ENCODE peak calls at places on chromosomes 12 and 14, in seven cellular contexts. One of them, this sample, is unnamed.

GRCh38 chr14:70536830-70537229 is 2.0 kb upstream of the ADAM20 start:
- DNase-seq in CD8-positive, alpha-beta memory T cell: no peak
- DNase-seq in lower lobe of right lung: no peak
- DNase-seq in uterus: no peak
- DNase-seq in heart left ventricle: no peak
- DNase-seq in Panc1: no peak
- DNase-seq in thoracic aorta: no peak
- DNase-seq in this sample: no peak

GRCh38 chr12:68180792-68181744 is 21.5 kb upstream of the IFNG start:
- DNase-seq in CD8-positive, alpha-beta memory T cell: peak; percentile 58
- DNase-seq in lower lobe of right lung: no peak
- DNase-seq in uterus: no peak
- DNase-seq in heart left ventricle: no peak
- DNase-seq in Panc1: no peak
- DNase-seq in thoracic aorta: no peak
- DNase-seq in this sample: no peak

GRCh38 chr12:114625294-114625851 is 58.6 kb downstream of the TBX3 start:
- DNase-seq in CD8-positive, alpha-beta memory T cell: no peak
- DNase-seq in lower lobe of right lung: no peak
- DNase-seq in uterus: no peak
- DNase-seq in heart left ventricle: no peak
- DNase-seq in Panc1: peak; percentile 15
- DNase-seq in thoracic aorta: no peak
- DNase-seq in this sample: peak; percentile 82

GRCh38 chr14:62209287-62209899 is 447.2 kb downstream of the SNAPC1 start:
- DNase-seq in CD8-positive, alpha-beta memory T cell: no peak
- DNase-seq in lower lobe of right lung: no peak
- DNase-seq in uterus: no peak
- DNase-seq in heart left ventricle: no peak
- DNase-seq in Panc1: no peak
- DNase-seq in thoracic aorta: no peak
- DNase-seq in this sample: no peak

GRCh38 chr14:86838363-86838762 is 1154.6 kb downstream of the GALC start:
- DNase-seq in CD8-positive, alpha-beta memory T cell: no peak
- DNase-seq in lower lobe of right lung: no peak
- DNase-seq in uterus: no peak
- DNase-seq in heart left ventricle: no peak
- DNase-seq in Panc1: no peak
- DNase-seq in thoracic aorta: no peak
- DNase-seq in this sample: no peak

GRCh38 chr14:49405291-49405690 is 180.9 kb downstream of the RPS29 start:
- DNase-seq in CD8-positive, alpha-beta memory T cell: no peak
- DNase-seq in lower lobe of right lung: no peak
- DNase-seq in uterus: no peak
- DNase-seq in heart left ventricle: no peak
- DNase-seq in Panc1: no peak
- DNase-seq in thoracic aorta: no peak
- DNase-seq in this sample: no peak

GRCh38 chr14:22561661-22562579 is 27.1 kb downstream of the DAD1 start:
- DNase-seq in CD8-positive, alpha-beta memory T cell: peak; percentile 91
- DNase-seq in lower lobe of right lung: peak; percentile 71
- DNase-seq in uterus: no peak
- DNase-seq in heart left ventricle: no peak
- DNase-seq in Panc1: no peak
- DNase-seq in thoracic aorta: no peak
- DNase-seq in this sample: no peak

GRCh38 chr14:91373591-91374245 is 43.9 kb downstream of the CCDC88C start:
- DNase-seq in CD8-positive, alpha-beta memory T cell: peak; percentile 68
- DNase-seq in lower lobe of right lung: no peak
- DNase-seq in uterus: no peak
- DNase-seq in heart left ventricle: peak; percentile 53
- DNase-seq in Panc1: no peak
- DNase-seq in thoracic aorta: no peak
- DNase-seq in this sample: peak; percentile 59

GRCh38 chr12:110794623-110795280 is 52.0 kb upstream of the CCDC63 start:
- DNase-seq in CD8-positive, alpha-beta memory T cell: no peak
- DNase-seq in lower lobe of right lung: no peak
- DNase-seq in uterus: peak; percentile 35
- DNase-seq in heart left ventricle: peak; percentile 83
- DNase-seq in Panc1: no peak
- DNase-seq in thoracic aorta: no peak
- DNase-seq in this sample: no peak

GRCh38 chr12:110112335-110112660 is 11.9 kb upstream of the IFT81 start:
- DNase-seq in CD8-positive, alpha-beta memory T cell: no peak
- DNase-seq in lower lobe of right lung: no peak
- DNase-seq in uterus: no peak
- DNase-seq in heart left ventricle: no peak
- DNase-seq in Panc1: no peak
- DNase-seq in thoracic aorta: no peak
- DNase-seq in this sample: no peak

GRCh38 chr14:76977793-76978730 is 50.4 kb downstream of the IRF2BPL start:
- DNase-seq in CD8-positive, alpha-beta memory T cell: peak; percentile 84
- DNase-seq in lower lobe of right lung: peak; percentile 88
- DNase-seq in uterus: peak; percentile 79
- DNase-seq in heart left ventricle: peak; percentile 82
- DNase-seq in Panc1: no peak
- DNase-seq in thoracic aorta: no peak
- DNase-seq in this sample: no peak

GRCh38 chr12:115338566-115339294 is 654.8 kb upstream of the TBX3 start:
- DNase-seq in CD8-positive, alpha-beta memory T cell: no peak
- DNase-seq in lower lobe of right lung: no peak
- DNase-seq in uterus: no peak
- DNase-seq in heart left ventricle: no peak
- DNase-seq in Panc1: no peak
- DNase-seq in thoracic aorta: no peak
- DNase-seq in this sample: no peak

GRCh38 chr12:116202433-116202832 is 75.1 kb downstream of the MED13L start:
- DNase-seq in CD8-positive, alpha-beta memory T cell: no peak
- DNase-seq in lower lobe of right lung: no peak
- DNase-seq in uterus: no peak
- DNase-seq in heart left ventricle: no peak
- DNase-seq in Panc1: no peak
- DNase-seq in thoracic aorta: no peak
- DNase-seq in this sample: no peak

GRCh38 chr12:110345176-110345651 is 58.3 kb downstream of the ANAPC7 start:
- DNase-seq in CD8-positive, alpha-beta memory T cell: no peak
- DNase-seq in lower lobe of right lung: peak; percentile 57
- DNase-seq in uterus: no peak
- DNase-seq in heart left ventricle: no peak
- DNase-seq in Panc1: no peak
- DNase-seq in thoracic aorta: no peak
- DNase-seq in this sample: no peak

GRCh38 chr14:68397371-68397779 is 395.5 kb downstream of the ZFP36L1 start:
- DNase-seq in CD8-positive, alpha-beta memory T cell: no peak
- DNase-seq in lower lobe of right lung: peak; percentile 89
- DNase-seq in uterus: no peak
- DNase-seq in heart left ventricle: peak; percentile 83
- DNase-seq in Panc1: no peak
- DNase-seq in thoracic aorta: no peak
- DNase-seq in this sample: no peak

GRCh38 chr14:64247186-64247585 is 47.0 kb downstream of the ESR2 start:
- DNase-seq in CD8-positive, alpha-beta memory T cell: no peak
- DNase-seq in lower lobe of right lung: no peak
- DNase-seq in uterus: no peak
- DNase-seq in heart left ventricle: no peak
- DNase-seq in Panc1: no peak
- DNase-seq in thoracic aorta: no peak
- DNase-seq in this sample: no peak

GRCh38 chr12:93266-94005 is 26.9 kb downstream of the IQSEC3 start:
- DNase-seq in CD8-positive, alpha-beta memory T cell: no peak
- DNase-seq in lower lobe of right lung: no peak
- DNase-seq in uterus: no peak
- DNase-seq in heart left ventricle: no peak
- DNase-seq in Panc1: no peak
- DNase-seq in thoracic aorta: no peak
- DNase-seq in this sample: no peak

GRCh38 chr14:92609955-92610354 is 96.4 kb downstream of the RIN3 start:
- DNase-seq in CD8-positive, alpha-beta memory T cell: no peak
- DNase-seq in lower lobe of right lung: no peak
- DNase-seq in uterus: no peak
- DNase-seq in heart left ventricle: no peak
- DNase-seq in Panc1: no peak
- DNase-seq in thoracic aorta: no peak
- DNase-seq in this sample: no peak

GRCh38 chr12:6839482-6840201 is 1.1 kb upstream of the GNB3 start:
- DNase-seq in CD8-positive, alpha-beta memory T cell: no peak
- DNase-seq in lower lobe of right lung: no peak
- DNase-seq in uterus: no peak
- DNase-seq in heart left ventricle: no peak
- DNase-seq in Panc1: no peak
- DNase-seq in thoracic aorta: no peak
- DNase-seq in this sample: no peak

GRCh38 chr14:53035796-53036195 is 84.9 kb upstream of the FERMT2 start:
- DNase-seq in CD8-positive, alpha-beta memory T cell: no peak
- DNase-seq in lower lobe of right lung: no peak
- DNase-seq in uterus: no peak
- DNase-seq in heart left ventricle: no peak
- DNase-seq in Panc1: no peak
- DNase-seq in thoracic aorta: no peak
- DNase-seq in this sample: no peak

GRCh38 chr14:20019257-20019865 is at the start of gene OR4K14:
- DNase-seq in CD8-positive, alpha-beta memory T cell: no peak
- DNase-seq in lower lobe of right lung: no peak
- DNase-seq in uterus: no peak
- DNase-seq in heart left ventricle: no peak
- DNase-seq in Panc1: no peak
- DNase-seq in thoracic aorta: no peak
- DNase-seq in this sample: no peak
- H3K9me3 ChIP-seq in CD8-positive, alpha-beta memory T cell: no peaks in the 10 kb centered on the region
- H3K9me3 ChIP-seq in lower lobe of right lung: no peaks in the 10 kb centered on the region
- H3K9me3 ChIP-seq in uterus: no peaks in the 10 kb centered on the region
- H3K9me3 ChIP-seq in heart left ventricle: no peaks in the 10 kb centered on the region
- H3K9me3 ChIP-seq in Panc1: no peaks in the 10 kb centered on the region
- H3K9me3 ChIP-seq in thoracic aorta: no peaks in the 10 kb centered on the region
- H3K9me3 ChIP-seq in this sample: no peaks in the 10 kb centered on the region

GRCh38 chr12:29503283-29503682 is 5.8 kb upstream of the OVCH1 start:
- DNase-seq in CD8-positive, alpha-beta memory T cell: no peak
- DNase-seq in lower lobe of right lung: no peak
- DNase-seq in uterus: no peak
- DNase-seq in heart left ventricle: no peak
- DNase-seq in Panc1: no peak
- DNase-seq in thoracic aorta: no peak
- DNase-seq in this sample: no peak

GRCh38 chr12:29505078-29505477 is 7.6 kb upstream of the OVCH1 start:
- DNase-seq in CD8-positive, alpha-beta memory T cell: no peak
- DNase-seq in lower lobe of right lung: no peak
- DNase-seq in uterus: no peak
- DNase-seq in heart left ventricle: no peak
- DNase-seq in Panc1: no peak
- DNase-seq in thoracic aorta: no peak
- DNase-seq in this sample: no peak

GRCh38 chr12:29497588-29497987 is at the start of gene OVCH1:
- DNase-seq in CD8-positive, alpha-beta memory T cell: no peak
- DNase-seq in lower lobe of right lung: no peak
- DNase-seq in uterus: no peak
- DNase-seq in heart left ventricle: peak; percentile 65
- DNase-seq in Panc1: no peak
- DNase-seq in thoracic aorta: no peak
- DNase-seq in this sample: no peak

DNA sequence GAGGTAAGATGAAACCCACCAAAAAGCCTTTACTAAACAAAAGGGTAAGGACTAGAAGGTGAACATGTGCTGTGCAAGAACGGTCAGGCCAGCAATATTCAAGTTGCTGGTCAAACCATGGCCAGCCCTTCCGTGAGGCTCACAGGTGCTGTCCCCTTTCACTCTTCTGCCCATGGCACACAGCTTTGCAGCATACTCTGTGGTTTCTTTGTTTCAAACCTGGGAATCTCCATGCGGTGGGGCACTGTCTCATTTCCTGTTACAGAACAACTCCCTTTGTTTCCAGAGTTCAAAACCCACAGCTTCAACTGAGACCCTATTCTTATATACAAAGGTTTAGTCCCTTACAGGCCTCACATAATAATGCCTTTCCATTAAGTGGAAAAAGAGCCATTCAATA is 1.7 kb upstream of the OVCH1 start:
- DNase-seq in CD8-positive, alpha-beta memory T cell: no peak
- DNase-seq in lower lobe of right lung: no peak
- DNase-seq in uterus: no peak
- DNase-seq in heart left ventricle: no peak
- DNase-seq in Panc1: no peak
- DNase-seq in thoracic aorta: no peak
- DNase-seq in this sample: no peak
- H3K4me1 ChIP-seq in CD8-positive, alpha-beta memory T cell: no peaks in the 10 kb centered on the region
- H3K4me1 ChIP-seq in lower lobe of right lung: no peaks in the 10 kb centered on the region
- H3K4me1 ChIP-seq in uterus: no peaks in the 10 kb centered on the region
- H3K4me1 ChIP-seq in heart left ventricle: no peaks in the 10 kb centered on the region
- H3K4me1 ChIP-seq in Panc1: no peaks in the 10 kb centered on the region
- H3K4me1 ChIP-seq in thoracic aorta: no peaks in the 10 kb centered on the region
- H3K4me1 ChIP-seq in this sample: no peaks in the 10 kb centered on the region

DNA sequence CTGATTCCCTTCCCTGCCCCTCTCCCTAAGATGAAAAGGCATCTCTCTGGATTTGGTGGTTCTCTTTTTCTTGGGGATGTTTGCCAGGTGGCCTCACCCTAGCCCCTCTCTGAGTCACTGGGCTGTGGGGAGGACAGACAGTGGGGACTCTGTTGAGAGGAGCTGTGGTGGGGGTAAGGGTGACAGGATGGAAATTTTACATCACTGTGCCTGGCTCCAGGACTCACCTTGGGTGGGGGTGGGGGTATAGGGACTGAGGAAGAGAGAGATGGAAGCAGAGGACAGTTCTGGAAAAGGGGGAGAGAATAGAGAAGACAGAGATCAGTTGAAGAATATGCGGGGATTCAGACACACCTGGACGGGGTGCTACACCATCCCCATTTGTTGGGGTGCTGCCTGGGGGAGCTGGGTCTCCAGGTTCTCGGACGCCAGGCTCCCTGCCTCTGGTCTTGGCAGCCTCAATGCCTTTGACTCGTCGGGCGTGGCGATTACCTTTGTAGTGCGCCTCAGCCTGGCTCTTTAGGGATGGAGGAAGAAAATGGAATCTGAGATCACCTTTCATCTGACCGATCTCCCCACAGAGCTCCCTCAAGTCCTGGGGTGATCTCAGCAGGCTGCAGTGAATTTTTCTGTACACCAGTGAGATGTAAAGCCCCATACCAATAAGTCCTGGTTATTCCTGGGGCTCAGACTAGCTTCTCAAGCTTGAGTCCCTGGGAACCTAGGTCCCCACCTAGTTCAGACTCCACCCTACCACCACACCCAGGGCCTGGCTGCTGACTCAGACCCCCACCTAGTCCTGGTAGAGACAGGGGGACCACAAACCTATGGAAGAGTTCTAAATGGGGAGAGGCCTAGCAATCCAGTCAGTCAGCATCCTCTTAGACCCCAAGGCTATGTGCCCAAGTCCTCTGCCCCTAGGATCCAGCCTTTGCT is 9.6 kb upstream of the GPR84 start:
- DNase-seq in CD8-positive, alpha-beta memory T cell: no peak
- DNase-seq in lower lobe of right lung: no peak
- DNase-seq in uterus: no peak
- DNase-seq in heart left ventricle: no peak
- DNase-seq in Panc1: no peak
- DNase-seq in thoracic aorta: no peak
- DNase-seq in this sample: no peak
- H3K36me3 ChIP-seq in CD8-positive, alpha-beta memory T cell: no peaks in the 10 kb centered on the region
- H3K36me3 ChIP-seq in lower lobe of right lung: peaks cover 16% of the 10 kb centered on the region
- H3K36me3 ChIP-seq in uterus: no peaks in the 10 kb centered on the region
- H3K36me3 ChIP-seq in heart left ventricle: no peaks in the 10 kb centered on the region
- H3K36me3 ChIP-seq in Panc1: no peaks in the 10 kb centered on the region
- H3K36me3 ChIP-seq in thoracic aorta: peaks cover 4% of the 10 kb centered on the region
- H3K36me3 ChIP-seq in this sample: no peaks in the 10 kb centered on the region

GRCh38 chr14:101215266-101215665 is 311.7 kb upstream of the RTL1 start:
- DNase-seq in CD8-positive, alpha-beta memory T cell: no peak
- DNase-seq in lower lobe of right lung: no peak
- DNase-seq in uterus: no peak
- DNase-seq in heart left ventricle: no peak
- DNase-seq in Panc1: no peak
- DNase-seq in thoracic aorta: no peak
- DNase-seq in this sample: no peak

GRCh38 chr14:101209594-101209993 is 306.1 kb upstream of the RTL1 start:
- DNase-seq in CD8-positive, alpha-beta memory T cell: no peak
- DNase-seq in lower lobe of right lung: no peak
- DNase-seq in uterus: no peak
- DNase-seq in heart left ventricle: no peak
- DNase-seq in Panc1: no peak
- DNase-seq in thoracic aorta: no peak
- DNase-seq in this sample: no peak
- H3K9me3 ChIP-seq in CD8-positive, alpha-beta memory T cell: peaks cover 12% of the 10 kb centered on the region
- H3K9me3 ChIP-seq in lower lobe of right lung: peaks cover 34% of the 10 kb centered on the region
- H3K9me3 ChIP-seq in uterus: peaks cover 13% of the 10 kb centered on the region
- H3K9me3 ChIP-seq in heart left ventricle: peaks cover 29% of the 10 kb centered on the region
- H3K9me3 ChIP-seq in Panc1: peaks cover 10% of the 10 kb centered on the region
- H3K9me3 ChIP-seq in thoracic aorta: peaks cover 11% of the 10 kb centered on the region
- H3K9me3 ChIP-seq in this sample: peaks cover 3% of the 10 kb centered on the region